ENCODE peak calls at places on chromosomes 3 and 15, in six cellular contexts. L is endothelial cell of umbilical vein, S is PC-3, Z is ovary, J is left ventricle myocardium inferior, H is right atrium auricular region. E is an unnamed sample.
A peak's percentile ranks its signal among the peaks of the same experiment; 100 is the strongest.

GRCh38 chr3:169668081-169668956 is 4.8 kb upstream of the MECOM start:
- DNase-seq in H (no peak), Z (no peak), J (no peak), S (peak; percentile 47), L (peak; percentile 79), E (peak; percentile 55)

GRCh38 chr3:101500208-101500607 is 12.8 kb downstream of the SENP7 start:
- DNase-seq in S (no peak), J (no peak), Z (no peak), H (no peak), L (no peak), E (no peak)

GRCh38 chr3:11145888-11146287 is 8.4 kb upstream of the HRH1 start:
- DNase-seq in S (peak; percentile 96), L (peak; percentile 85), Z (no peak), H (no peak), J (no peak), E (no peak)

GRCh38 chr3:172142074-172143059 is 103.0 kb downstream of the FNDC3B start:
- DNase-seq in L (peak; percentile 91), Z (no peak), S (peak; percentile 85), H (no peak), J (no peak), E (peak; percentile 88)

GRCh38 chr3:46642971-46643370 is 30.6 kb downstream of the FAM240A start:
- DNase-seq in H (no peak), S (no peak), Z (no peak), L (no peak), J (no peak), E (no peak)

GRCh38 chr15:95127356-95127755 is 896.0 kb downstream of the MCTP2 start:
- DNase-seq in H (no peak), Z (no peak), S (no peak), L (peak; percentile 57), J (no peak), E (no peak)

GRCh38 chr15:31360843-31361763 is 34.5 kb downstream of the KLF13 start:
- DNase-seq in H (no peak), J (peak; percentile 52), L (no peak), S (no peak), Z (no peak), E (peak; percentile 86)

GRCh38 chr15:31062310-31062964 is 39.1 kb downstream of the TRPM1 start:
- DNase-seq in Z (no peak), S (no peak), J (no peak), L (peak; percentile 22), H (no peak), E (no peak)

GRCh38 chr3:138314751-138315150 is 14.9 kb downstream of the NME9 start:
- DNase-seq in J (no peak), Z (no peak), L (peak; percentile 77), S (peak; percentile 8), H (no peak), E (no peak)

GRCh38 chr3:85627899-85628298 is 669.1 kb downstream of the CADM2 start:
- DNase-seq in S (no peak), Z (no peak), J (no peak), H (no peak), L (no peak), E (no peak)

GRCh38 chr3:128346562-128346961 is 120.1 kb downstream of the DNAJB8 start:
- DNase-seq in S (peak; percentile 11), L (no peak), H (no peak), Z (no peak), J (no peak), E (no peak)

GRCh38 chr3:186425788-186426730 is 64.0 kb upstream of the DGKG start:
- DNase-seq in S (peak; percentile 81), Z (no peak), J (no peak), L (no peak), H (no peak), E (no peak)

GRCh38 chr3:147381610-147382009 is 24.7 kb downstream of the ZIC4 start:
- DNase-seq in H (no peak), Z (no peak), J (no peak), L (no peak), S (no peak), E (no peak)

GRCh38 chr3:177597325-177598109 is 400.2 kb upstream of the TBL1XR1 start:
- DNase-seq in S (no peak), Z (peak; percentile 35), L (peak; percentile 65), J (no peak), H (peak; percentile 63), E (peak; percentile 61)

GRCh38 chr3:178966299-178967183 is 105.1 kb downstream of the ZMAT3 start:
- DNase-seq in H (no peak), L (peak; percentile 72), S (peak; percentile 61), J (peak; percentile 12), Z (peak; percentile 40), E (peak; percentile 1)

GRCh38 chr3:127790009-127790533 is 32.2 kb downstream of the MGLL start:
- DNase-seq in S (no peak), J (no peak), L (no peak), Z (no peak), H (no peak), E (no peak)

GRCh38 chr3:148546959-148547358 is 150.7 kb upstream of the AGTR1 start:
- DNase-seq in Z (no peak), L (no peak), J (no peak), S (no peak), H (no peak), E (no peak)

GRCh38 chr3:31543375-31543774 is 10.7 kb downstream of the STT3B start:
- DNase-seq in J (no peak), H (no peak), Z (no peak), S (no peak), L (no peak), E (no peak)

GRCh38 chr15:67409175-67409574 is 111.8 kb upstream of the C15orf61 start:
- DNase-seq in J (no peak), H (no peak), S (no peak), Z (no peak), L (no peak), E (no peak)

GRCh38 chr3:71389911-71390573 is 193.5 kb downstream of the FOXP1 start:
- DNase-seq in J (peak; percentile 36), H (peak; percentile 68), S (peak; percentile 65), L (peak; percentile 95), Z (peak; percentile 49), E (peak; percentile 72)

GRCh38 chr15:66019377-66019776 is 150.1 kb downstream of the RAB11A start:
- DNase-seq in J (no peak), L (no peak), S (no peak), H (no peak), Z (no peak), E (no peak)
- H3K27me3 ChIP-seq in J (peaks cover 68% of the 10 kb centered on the region), L (peaks cover 3% of the 10 kb centered on the region), S (no peaks in the 10 kb centered on the region), H (no peaks in the 10 kb centered on the region), Z (no peaks in the 10 kb centered on the region), E (peaks cover 2% of the 10 kb centered on the region)

GRCh38 chr15:65603134-65603533 is 7.8 kb downstream of the INTS14 start:
- DNase-seq in J (no peak), Z (no peak), S (no peak), L (no peak), H (no peak), E (no peak)
- H3K36me3 ChIP-seq in J (peaks cover 68% of the 10 kb centered on the region), Z (no peaks in the 10 kb centered on the region), S (peaks cover 16% of the 10 kb centered on the region), L (peaks cover 8% of the 10 kb centered on the region), H (peaks cover 54% of the 10 kb centered on the region), E (peaks cover 14% of the 10 kb centered on the region)

GRCh38 chr15:32889189-32889588 is 171.4 kb downstream of the GREM1 start:
- DNase-seq in L (no peak), H (no peak), S (no peak), Z (no peak), J (no peak), E (no peak)

GRCh38 chr15:32898414-32898813 is 180.6 kb downstream of the GREM1 start:
- DNase-seq in L (no peak), H (no peak), J (no peak), S (peak; percentile 25), Z (no peak), E (no peak)

GRCh38 chr15:32898991-32899613 is 181.3 kb downstream of the GREM1 start:
- DNase-seq in J (no peak), Z (no peak), H (no peak), L (no peak), S (peak; percentile 25), E (no peak)

GRCh38 chr15:32888221-32888761 is 170.5 kb downstream of the GREM1 start:
- DNase-seq in Z (no peak), J (no peak), S (no peak), L (no peak), H (no peak), E (no peak)

GRCh38 chr15:32893412-32893811 is 175.6 kb downstream of the GREM1 start:
- DNase-seq in L (no peak), H (no peak), J (no peak), S (no peak), Z (no peak), E (no peak)
- H3K4me1 ChIP-seq in L (no peaks in the 10 kb centered on the region), H (no peaks in the 10 kb centered on the region), J (no peaks in the 10 kb centered on the region), S (peaks cover 1% of the 10 kb centered on the region), Z (no peaks in the 10 kb centered on the region), E (no peaks in the 10 kb centered on the region)

GRCh38 chr3:123323781-123324180 is 122.0 kb downstream of the SEC22A start:
- DNase-seq in Z (no peak), J (no peak), S (no peak), L (no peak), H (no peak), E (no peak)

GRCh38 chr3:123324880-123325765 is 123.4 kb downstream of the SEC22A start:
- DNase-seq in Z (no peak), S (no peak), H (no peak), L (no peak), J (peak; percentile 41), E (no peak)

GRCh38 chr3:123320224-123320623 is 118.5 kb downstream of the SEC22A start:
- DNase-seq in Z (no peak), J (no peak), L (no peak), S (no peak), H (no peak), E (no peak)

GRCh38 chr3:123321806-123322205 is 120.1 kb downstream of the SEC22A start:
- DNase-seq in L (no peak), H (no peak), J (no peak), S (no peak), Z (no peak), E (no peak)

GRCh38 chr3:123322866-123323265 is 121.1 kb downstream of the SEC22A start:
- DNase-seq in L (no peak), J (no peak), H (no peak), S (no peak), Z (no peak), E (no peak)
- H3K27me3 ChIP-seq in L (peaks cover 5% of the 10 kb centered on the region), J (peaks cover 4% of the 10 kb centered on the region), H (no peaks in the 10 kb centered on the region), S (peaks cover 98% of the 10 kb centered on the region), Z (no peaks in the 10 kb centered on the region), E (no peaks in the 10 kb centered on the region)

GRCh38 chr15:91478717-91479191 is 374.8 kb upstream of the SLCO3A1 start:
- DNase-seq in S (no peak), L (no peak), H (no peak), J (no peak), Z (no peak), E (no peak)
- H3K36me3 ChIP-seq in S (no peaks in the 10 kb centered on the region), L (no peaks in the 10 kb centered on the region), H (no peaks in the 10 kb centered on the region), J (no peaks in the 10 kb centered on the region), Z (no peaks in the 10 kb centered on the region), E (no peaks in the 10 kb centered on the region)

DNA sequence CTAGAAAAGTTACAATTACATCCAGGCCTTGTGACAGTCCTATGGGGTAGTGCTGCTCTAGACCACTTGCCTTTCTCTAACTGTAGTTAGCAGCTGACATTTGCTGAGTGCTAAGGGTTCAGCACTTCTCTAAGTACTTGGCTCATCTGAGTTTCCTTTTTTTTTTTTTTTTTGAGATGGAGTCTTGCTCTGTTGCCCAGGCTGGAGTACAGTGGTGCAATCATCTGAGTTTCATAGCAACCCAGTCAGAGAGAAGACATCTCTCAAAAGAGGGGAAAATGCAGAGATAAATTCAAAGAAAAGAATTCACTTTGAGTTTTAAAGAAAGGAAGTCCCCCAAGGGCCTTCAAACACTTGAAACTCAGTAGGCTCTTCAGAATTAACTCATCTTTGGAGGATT is 130.8 kb downstream of the MYLK start:
- DNase-seq in J (no peak), S (no peak), L (no peak), Z (no peak), H (no peak), E (no peak)
- H3K4me1 ChIP-seq in J (peaks cover 24% of the 10 kb centered on the region), S (peaks cover 47% of the 10 kb centered on the region), L (peaks cover 15% of the 10 kb centered on the region), Z (peaks cover 4% of the 10 kb centered on the region), H (peaks cover 16% of the 10 kb centered on the region), E (no peaks in the 10 kb centered on the region)

E was measured in small intestine.